ENCODE peak calls at places on chromosomes 4 and X, in seven cellular contexts. One of them, this sample, is unnamed.

GRCh38 chrX:110600745-110601310 is 194.8 kb downstream of the CHRDL1 start:
- DNase-seq in HepG2: no peak
- DNase-seq in HCT116: no peak
- DNase-seq in GM12878: no peak
- DNase-seq in K562: no peak
- DNase-seq in SK-N-SH: no peak
- DNase-seq in H1: no peak
- DNase-seq in this sample: no peak

GRCh38 chrX:39874202-39874816 is 223.4 kb downstream of the BCOR start:
- DNase-seq in HepG2: no peak
- DNase-seq in HCT116: no peak
- DNase-seq in GM12878: peak
- DNase-seq in K562: no peak
- DNase-seq in SK-N-SH: no peak
- DNase-seq in H1: no peak
- DNase-seq in this sample: no peak

GRCh38 chr4:109915385-109916002 is 2.8 kb downstream of the EGF start:
- DNase-seq in HepG2: no peak
- DNase-seq in HCT116: no peak
- DNase-seq in GM12878: no peak
- DNase-seq in K562: no peak
- DNase-seq in SK-N-SH: no peak
- DNase-seq in H1: no peak
- DNase-seq in this sample: no peak

GRCh38 chr4:37601527-37601926 is 84.6 kb downstream of the RELL1 start:
- DNase-seq in HepG2: peak
- DNase-seq in HCT116: no peak
- DNase-seq in GM12878: no peak
- DNase-seq in K562: no peak
- DNase-seq in SK-N-SH: no peak
- DNase-seq in H1: no peak
- DNase-seq in this sample: peak

GRCh38 chr4:6991771-6992557 is 51.2 kb upstream of the TADA2B start:
- DNase-seq in HepG2: no peak
- DNase-seq in HCT116: no peak
- DNase-seq in GM12878: no peak
- DNase-seq in K562: no peak
- DNase-seq in SK-N-SH: peak
- DNase-seq in H1: no peak
- DNase-seq in this sample: no peak

GRCh38 chrX:28498658-28499057 is 88.6 kb upstream of the IL1RAPL1 start:
- DNase-seq in HepG2: no peak
- DNase-seq in HCT116: peak
- DNase-seq in GM12878: no peak
- DNase-seq in K562: no peak
- DNase-seq in SK-N-SH: no peak
- DNase-seq in H1: no peak
- DNase-seq in this sample: no peak

GRCh38 chrX:119067023-119067739 is 5.6 kb upstream of the CT47C1 start:
- DNase-seq in HepG2: peak
- DNase-seq in HCT116: peak
- DNase-seq in GM12878: no peak
- DNase-seq in K562: peak
- DNase-seq in SK-N-SH: peak
- DNase-seq in H1: no peak
- DNase-seq in this sample: no peak

GRCh38 chr4:36224969-36225903 is 19.1 kb downstream of the ARAP2 start:
- DNase-seq in HepG2: peak
- DNase-seq in HCT116: no peak
- DNase-seq in GM12878: no peak
- DNase-seq in K562: no peak
- DNase-seq in SK-N-SH: no peak
- DNase-seq in H1: no peak
- DNase-seq in this sample: no peak

GRCh38 chrX:2502120-2502667 is 1.4 kb upstream of the DHRSX start:
- DNase-seq in HepG2: no peak
- DNase-seq in HCT116: no peak
- DNase-seq in GM12878: no peak
- DNase-seq in K562: no peak
- DNase-seq in SK-N-SH: no peak
- DNase-seq in H1: no peak
- DNase-seq in this sample: no peak

GRCh38 chr4:147362868-147363440 is 117.9 kb upstream of the EDNRA start:
- DNase-seq in HepG2: no peak
- DNase-seq in HCT116: no peak
- DNase-seq in GM12878: no peak
- DNase-seq in K562: no peak
- DNase-seq in SK-N-SH: peak
- DNase-seq in H1: no peak
- DNase-seq in this sample: no peak

GRCh38 chrX:54640103-54640428 is 110.0 kb downstream of the GNL3L start:
- DNase-seq in HepG2: no peak
- DNase-seq in HCT116: no peak
- DNase-seq in GM12878: no peak
- DNase-seq in K562: no peak
- DNase-seq in SK-N-SH: no peak
- DNase-seq in H1: no peak
- DNase-seq in this sample: no peak

GRCh38 chr4:19358015-19358414 is 893.7 kb upstream of the SLIT2 start:
- DNase-seq in HepG2: no peak
- DNase-seq in HCT116: no peak
- DNase-seq in GM12878: no peak
- DNase-seq in K562: no peak
- DNase-seq in SK-N-SH: no peak
- DNase-seq in H1: no peak
- DNase-seq in this sample: no peak

GRCh38 chr4:174398728-174399127 is 115.0 kb downstream of the CEP44 start:
- DNase-seq in HepG2: no peak
- DNase-seq in HCT116: no peak
- DNase-seq in GM12878: no peak
- DNase-seq in K562: peak
- DNase-seq in SK-N-SH: no peak
- DNase-seq in H1: no peak
- DNase-seq in this sample: no peak

GRCh38 chr4:85779165-85779564 is 304.2 kb downstream of the ARHGAP24 start:
- DNase-seq in HepG2: no peak
- DNase-seq in HCT116: no peak
- DNase-seq in GM12878: no peak
- DNase-seq in K562: no peak
- DNase-seq in SK-N-SH: no peak
- DNase-seq in H1: no peak
- DNase-seq in this sample: no peak

GRCh38 chrX:80420147-80420546 is at the start of gene TENT5D:
- DNase-seq in HepG2: no peak
- DNase-seq in HCT116: no peak
- DNase-seq in GM12878: no peak
- DNase-seq in K562: no peak
- DNase-seq in SK-N-SH: no peak
- DNase-seq in H1: no peak
- DNase-seq in this sample: no peak

GRCh38 chr4:185179488-185179887 is 24.3 kb downstream of the CFAP97 start:
- DNase-seq in HepG2: no peak
- DNase-seq in HCT116: no peak
- DNase-seq in GM12878: no peak
- DNase-seq in K562: no peak
- DNase-seq in SK-N-SH: no peak
- DNase-seq in H1: no peak
- DNase-seq in this sample: no peak

GRCh38 chrX:155612312-155613224 is at the start of gene TMLHE:
- DNase-seq in HepG2: peak
- DNase-seq in HCT116: peak
- DNase-seq in GM12878: peak
- DNase-seq in K562: peak
- DNase-seq in SK-N-SH: peak
- DNase-seq in H1: no peak
- DNase-seq in this sample: peak

GRCh38 chrX:68830486-68831404 is 1.9 kb downstream of the EFNB1 start:
- DNase-seq in HepG2: no peak
- DNase-seq in HCT116: no peak
- DNase-seq in GM12878: no peak
- DNase-seq in K562: no peak
- DNase-seq in SK-N-SH: peak
- DNase-seq in H1: no peak
- DNase-seq in this sample: no peak

GRCh38 chr4:160202802-160203201 is 1099.9 kb downstream of the RAPGEF2 start:
- DNase-seq in HepG2: no peak
- DNase-seq in HCT116: no peak
- DNase-seq in GM12878: no peak
- DNase-seq in K562: no peak
- DNase-seq in SK-N-SH: no peak
- DNase-seq in H1: no peak
- DNase-seq in this sample: no peak

GRCh38 chr4:38688676-38689355 is 24.8 kb downstream of the KLF3 start:
- DNase-seq in HepG2: no peak
- DNase-seq in HCT116: no peak
- DNase-seq in GM12878: no peak
- DNase-seq in K562: no peak
- DNase-seq in SK-N-SH: no peak
- DNase-seq in H1: no peak
- DNase-seq in this sample: no peak

GRCh38 chrX:11770320-11770719 is 12.3 kb downstream of the MSL3 start:
- DNase-seq in HepG2: peak
- DNase-seq in HCT116: peak
- DNase-seq in GM12878: peak
- DNase-seq in K562: peak
- DNase-seq in SK-N-SH: peak
- DNase-seq in H1: no peak
- DNase-seq in this sample: peak

GRCh38 chr4:158313566-158313965 is 103.3 kb downstream of the TMEM144 start:
- DNase-seq in HepG2: no peak
- DNase-seq in HCT116: no peak
- DNase-seq in GM12878: no peak
- DNase-seq in K562: no peak
- DNase-seq in SK-N-SH: no peak
- DNase-seq in H1: no peak
- DNase-seq in this sample: no peak

GRCh38 chr4:63296773-63297172 is 1112.5 kb downstream of the TECRL start:
- DNase-seq in HepG2: peak
- DNase-seq in HCT116: no peak
- DNase-seq in GM12878: no peak
- DNase-seq in K562: no peak
- DNase-seq in SK-N-SH: no peak
- DNase-seq in H1: no peak
- DNase-seq in this sample: peak

DNA sequence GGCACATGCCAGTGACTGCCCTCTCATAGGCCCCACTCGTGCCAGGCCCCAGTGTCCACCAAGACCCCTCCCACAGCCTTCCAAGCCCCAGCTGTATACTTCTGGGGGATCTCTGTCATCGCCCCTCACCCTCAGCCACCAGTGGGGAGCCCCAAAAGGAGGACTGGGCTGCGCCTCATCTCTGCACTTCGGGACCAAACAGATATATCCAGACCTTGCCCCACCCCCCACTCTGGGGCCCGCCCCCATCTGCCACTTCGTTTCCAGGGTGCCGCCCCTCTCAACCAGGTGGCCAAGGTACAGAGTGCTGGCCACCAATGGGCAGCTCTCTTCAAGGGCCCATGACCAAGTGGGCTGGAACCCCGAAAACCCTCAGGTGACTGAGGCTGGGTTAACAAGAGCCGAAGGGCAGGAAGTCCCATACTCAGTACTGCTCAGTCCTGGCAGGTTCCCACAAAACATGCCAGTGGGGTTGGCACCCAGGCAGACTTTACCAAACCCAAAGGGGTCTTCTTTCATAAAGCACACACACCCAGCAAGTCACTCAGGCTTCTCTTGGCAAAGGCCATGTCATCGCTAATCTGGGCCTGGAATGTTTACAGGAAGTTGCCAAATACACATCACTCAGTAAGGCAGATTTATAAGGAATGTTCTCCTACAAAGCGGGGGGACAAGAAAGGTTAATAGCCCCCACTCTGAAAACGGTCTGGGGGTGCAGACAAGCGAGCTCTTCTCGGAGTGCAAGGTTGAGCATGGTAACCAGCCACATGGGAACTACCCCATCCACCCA is 4.4 kb downstream of the ZFYVE28 start:
- DNase-seq in HepG2: no peak
- DNase-seq in HCT116: no peak
- DNase-seq in GM12878: no peak
- DNase-seq in K562: peak
- DNase-seq in SK-N-SH: no peak
- DNase-seq in H1: no peak
- DNase-seq in this sample: no peak
- TF ChIP-seq JUND in HepG2: no peak
- TF ChIP-seq JUND in HCT116: no peak
- TF ChIP-seq JUND in GM12878: no peak
- TF ChIP-seq JUND in K562: no peak
- TF ChIP-seq JUND in SK-N-SH: no peak
- TF ChIP-seq JUND in H1: no peak
- TF ChIP-seq JUND in this sample: no peak

DNA sequence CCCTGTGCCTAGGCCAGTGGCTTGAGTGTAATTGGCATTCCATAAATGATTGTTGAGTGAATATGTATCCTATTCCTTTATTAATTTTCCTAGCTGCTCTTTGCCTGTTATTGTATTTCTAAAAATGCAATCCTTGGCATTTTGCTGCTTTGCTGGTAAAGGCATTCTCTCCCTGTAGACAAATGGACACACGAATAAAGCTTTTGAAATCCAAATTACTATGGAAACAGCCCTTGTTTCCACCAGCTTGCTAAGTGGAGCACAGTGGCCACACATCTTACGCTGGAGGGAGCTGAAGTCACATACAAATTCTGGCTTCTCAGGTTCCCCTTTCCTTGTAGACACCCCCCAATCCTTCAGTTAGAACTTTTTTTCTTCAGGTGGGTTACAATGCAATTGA is 66.3 kb downstream of the AGA start:
- DNase-seq in HepG2: no peak
- DNase-seq in HCT116: no peak
- DNase-seq in GM12878: no peak
- DNase-seq in K562: no peak
- DNase-seq in SK-N-SH: no peak
- DNase-seq in H1: no peak
- DNase-seq in this sample: peak
- TF ChIP-seq JUND in HepG2: no peak
- TF ChIP-seq JUND in HCT116: no peak
- TF ChIP-seq JUND in GM12878: no peak
- TF ChIP-seq JUND in K562: no peak
- TF ChIP-seq JUND in SK-N-SH: no peak
- TF ChIP-seq JUND in H1: no peak
- TF ChIP-seq JUND in this sample: no peak

DNA sequence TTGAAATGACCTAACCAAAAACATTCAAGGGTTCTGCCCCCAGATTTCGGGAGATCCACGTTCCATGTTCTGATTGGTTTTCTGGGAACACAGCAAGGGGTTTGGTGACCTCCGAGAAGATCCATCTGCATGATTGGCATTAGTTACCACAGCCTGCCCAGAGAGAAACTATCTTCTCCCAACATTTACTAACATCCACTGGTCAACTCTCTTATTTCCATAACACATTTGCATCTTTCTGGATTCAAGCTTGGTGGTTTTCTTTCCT is 15.6 kb downstream of the SHOX start:
- DNase-seq in HepG2: no peak
- DNase-seq in HCT116: no peak
- DNase-seq in GM12878: no peak
- DNase-seq in K562: no peak
- DNase-seq in SK-N-SH: no peak
- DNase-seq in H1: no peak
- DNase-seq in this sample: no peak
- TF ChIP-seq JUND in HepG2: no peak
- TF ChIP-seq JUND in HCT116: no peak
- TF ChIP-seq JUND in GM12878: no peak
- TF ChIP-seq JUND in K562: no peak
- TF ChIP-seq JUND in SK-N-SH: no peak
- TF ChIP-seq JUND in H1: no peak
- TF ChIP-seq JUND in this sample: no peak

GRCh38 chrX:93985621-93986020 is 311.6 kb downstream of the FAM133A start:
- DNase-seq in HepG2: no peak
- DNase-seq in HCT116: no peak
- DNase-seq in GM12878: no peak
- DNase-seq in K562: no peak
- DNase-seq in SK-N-SH: no peak
- DNase-seq in H1: no peak
- DNase-seq in this sample: no peak
- TF ChIP-seq JUND in HepG2: no peak
- TF ChIP-seq JUND in HCT116: no peak
- TF ChIP-seq JUND in GM12878: no peak
- TF ChIP-seq JUND in K562: no peak
- TF ChIP-seq JUND in SK-N-SH: no peak
- TF ChIP-seq JUND in H1: no peak
- TF ChIP-seq JUND in this sample: no peak

This sample was measured in T47D.